ENCODE peak calls at places on chromosomes 13 and 19, in four cellular contexts. W is PC-3, H is IMR-90, L is astrocyte. J is an unnamed sample.

GRCh38 chr19:44745386-44745831 is 3.1 kb upstream of the BCL3 start:
- DNase-seq in L (peak; percentile 72), W (peak; percentile 30), H (peak; percentile 80), J (peak; percentile 95)

GRCh38 chr13:26280295-26280694 is 26.4 kb downstream of the CDK8 start:
- DNase-seq in H (peak; percentile 70), L (peak; percentile 81), W (peak; percentile 24), J (peak; percentile 85)

GRCh38 chr13:43297967-43298366 is 274.6 kb downstream of the DNAJC15 start:
- DNase-seq in H (no peak), W (no peak), L (no peak), J (no peak)

GRCh38 chr13:20006206-20006605 is 47.7 kb downstream of the ZMYM2 start:
- DNase-seq in W (peak; percentile 39), L (peak; percentile 50), H (peak; percentile 81), J (no peak)

GRCh38 chr13:105202384-105202783 is 1333.1 kb downstream of the EFNB2 start:
- DNase-seq in W (peak; percentile 43), L (peak; percentile 55), H (peak; percentile 47), J (no peak)

GRCh38 chr19:38841787-38842438 is 7.9 kb downstream of the HNRNPL start:
- DNase-seq in W (no peak), L (no peak), H (no peak), J (peak; percentile 50)

GRCh38 chr13:59893261-59893660 is 270.5 kb downstream of the DIAPH3 start:
- DNase-seq in H (no peak), L (no peak), W (no peak), J (no peak)

GRCh38 chr19:17448190-17448967 is at the start of gene TMEM221:
- DNase-seq in W (peak; percentile 54), L (no peak), H (no peak), J (peak; percentile 95)

GRCh38 chr13:60165391-60166099 is 1.8 kb upstream of the DIAPH3 start:
- DNase-seq in H (peak; percentile 75), W (no peak), L (peak; percentile 42), J (peak; percentile 6)

GRCh38 chr13:77506874-77507273 is 28.6 kb upstream of the SCEL start:
- DNase-seq in H (no peak), W (peak; percentile 30), L (peak; percentile 2), J (no peak)

GRCh38 chr19:16019691-16020448 is 56.4 kb upstream of the TPM4 start:
- DNase-seq in W (no peak), H (no peak), L (no peak), J (peak; percentile 48)

GRCh38 chr13:95644611-95645052 is at the start of gene DZIP1:
- DNase-seq in L (peak; percentile 81), H (peak; percentile 83), W (peak; percentile 40), J (peak; percentile 97)

GRCh38 chr19:48501961-48502719 is 9.5 kb downstream of the LMTK3 start:
- DNase-seq in L (no peak), W (peak; percentile 92), H (no peak), J (peak; percentile 86)

GRCh38 chr13:34303346-34303745 is 485.4 kb downstream of the RFC3 start:
- DNase-seq in W (peak; percentile 43), H (no peak), L (no peak), J (no peak)

DNA sequence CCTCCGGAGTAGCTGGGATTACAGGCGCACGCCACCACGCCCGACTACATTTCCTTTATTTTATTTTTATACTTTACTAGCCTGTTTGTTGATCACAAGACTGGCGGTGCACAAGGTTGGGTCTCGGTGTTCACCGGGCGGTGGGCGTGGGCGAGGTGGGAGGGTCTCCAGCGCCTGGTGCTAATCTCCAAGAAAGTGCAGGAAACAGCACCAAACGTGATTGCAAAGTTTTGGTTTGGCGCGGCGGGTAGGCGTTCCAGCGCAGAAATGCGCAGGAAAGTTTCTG is 24.1 kb upstream of the ZNF850 start:
- DNase-seq in H (no peak), W (no peak), L (no peak), J (no peak)
- H3K4me3 ChIP-seq in H (peak overlapping the region; percentile 97), W (no peak overlapping the region), L (peak overlapping the region; percentile 92), J (peak overlapping the region; percentile 97)

GRCh38 chr13:52356327-52356726 is 49.6 kb downstream of the THSD1 start:
- DNase-seq in W (peak; percentile 81), H (peak; percentile 57), L (peak; percentile 76), J (peak; percentile 80)

GRCh38 chr13:52348983-52349780 is 56.8 kb downstream of the THSD1 start:
- DNase-seq in W (peak; percentile 69), H (peak; percentile 85), L (peak; percentile 90), J (peak; percentile 89)

GRCh38 chr13:52348081-52348480 is 57.9 kb downstream of the THSD1 start:
- DNase-seq in W (no peak), H (peak; percentile 88), L (peak; percentile 97), J (peak; percentile 88)

GRCh38 chr13:52353116-52353718 is 52.8 kb downstream of the THSD1 start:
- DNase-seq in L (peak; percentile 75), H (peak; percentile 75), W (no peak), J (peak; percentile 92)
- H2AFZ ChIP-seq in L (no peak overlapping the region), H (no peak overlapping the region), W (no peak overlapping the region), J (no peak overlapping the region)

DNA sequence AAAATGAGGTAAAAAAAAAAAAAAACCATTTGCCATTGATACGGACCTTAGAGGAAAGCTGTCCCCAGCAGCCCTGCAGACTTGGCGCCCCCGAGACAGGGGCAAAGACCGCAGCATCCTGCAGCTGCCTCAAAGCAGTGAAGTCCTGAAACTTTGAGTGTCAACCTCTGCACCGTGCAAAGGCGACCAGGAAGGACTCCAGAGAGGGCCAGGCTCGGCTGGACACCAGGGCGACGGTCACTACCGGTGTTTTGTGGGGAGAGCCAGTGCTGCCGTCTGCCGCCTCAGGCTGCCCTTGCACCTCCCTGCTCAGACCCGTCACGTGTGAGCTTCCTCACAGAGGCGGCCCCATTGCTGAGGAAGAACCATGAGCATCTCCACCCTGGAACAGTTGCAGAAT is 146.7 kb upstream of the SPACA7 start:
- DNase-seq in H (no peak), L (no peak), W (no peak), J (peak; percentile 30)
- H3K27ac ChIP-seq in H (no peak overlapping the region), L (no peak overlapping the region), W (no peak overlapping the region), J (no peak overlapping the region)

DNA sequence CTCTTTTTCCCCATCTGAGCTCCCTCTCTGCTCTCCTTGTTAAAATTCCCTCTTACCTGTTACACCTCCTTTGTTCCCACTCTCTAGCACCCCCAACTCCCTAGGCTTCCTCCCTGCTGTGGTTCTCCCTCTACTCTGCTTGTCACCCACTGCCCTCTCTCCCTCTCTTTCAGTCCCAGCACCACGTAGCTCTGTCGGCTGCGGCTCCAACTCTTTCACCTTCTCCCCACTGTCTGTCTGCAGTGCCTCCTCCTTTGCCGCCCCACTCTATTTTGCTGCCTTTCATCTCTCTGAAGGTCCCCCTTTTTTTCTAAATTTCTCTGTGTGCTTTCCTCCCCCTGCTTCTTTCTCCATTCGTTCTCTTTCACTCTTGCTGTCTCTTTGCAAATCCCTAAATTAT is 1.1 kb downstream of the ZNF836 start:
- DNase-seq in L (no peak), H (no peak), W (no peak), J (no peak)
- H3K4me3 ChIP-seq in L (peak overlapping the region; percentile 100), H (peak overlapping the region; percentile 90), W (peak overlapping the region; percentile 82), J (peak overlapping the region; percentile 81)